ENCODE peak calls at places on chromosomes 16 and 17, in six cellular contexts. U, O, D, M, P and L are unnamed samples. For H3K9me3, the result is how much of the 10 kb centered on the place peaks cover.

GRCh38 chr16:78961464-78961863 is 639.1 kb downstream of the MAF start:
- DNase-seq in U (no peak), O (no peak), D (no peak), M (no peak), P (no peak), L (no peak)

GRCh38 chr16:54273566-54273965 is 13.0 kb downstream of the IRX3 start:
- DNase-seq in U (no peak), O (no peak), D (no peak), M (no peak), P (no peak), L (no peak)

GRCh38 chr16:80910434-80910833 is 96.3 kb downstream of the CMC2 start:
- DNase-seq in U (no peak), O (no peak), D (no peak), M (no peak), P (no peak), L (no peak)

GRCh38 chr16:87698241-87698640 is 67.5 kb downstream of the KLHDC4 start:
- DNase-seq in U (no peak), O (no peak), D (no peak), M (no peak), P (no peak), L (no peak)

GRCh38 chr16:5176505-5176904 is 78.9 kb upstream of the EEF2KMT start:
- DNase-seq in U (no peak), O (no peak), D (peak), M (no peak), P (no peak), L (peak)

GRCh38 chr16:66324785-66325184 is 41.7 kb upstream of the CDH5 start:
- DNase-seq in U (no peak), O (peak), D (no peak), M (peak), P (peak), L (peak)

GRCh38 chr17:79625706-79626105 is 14.9 kb upstream of the RBFOX3 start:
- DNase-seq in U (no peak), O (no peak), D (no peak), M (no peak), P (no peak), L (no peak)

GRCh38 chr17:48055531-48056245 is 7.5 kb downstream of the NFE2L1 start:
- DNase-seq in U (peak), O (peak), D (no peak), M (peak), P (no peak), L (peak)

GRCh38 chr17:56159764-56160394 is 6.6 kb downstream of the ANKFN1 start:
- DNase-seq in U (no peak), O (no peak), D (no peak), M (no peak), P (no peak), L (no peak)

GRCh38 chr17:48550313-48551205 is 5.7 kb upstream of the HOXB2 start:
- DNase-seq in U (peak), O (peak), D (no peak), M (peak), P (no peak), L (no peak)

GRCh38 chr17:61366715-61367413 is 32.8 kb upstream of the TBX2 start:
- DNase-seq in U (no peak), O (no peak), D (no peak), M (no peak), P (no peak), L (no peak)

GRCh38 chr16:66070140-66070887 is 296.2 kb upstream of the CDH5 start:
- DNase-seq in U (peak), O (no peak), D (no peak), M (peak), P (no peak), L (no peak)

GRCh38 chr17:54848368-54848987 is 52.2 kb upstream of the TOM1L1 start:
- DNase-seq in U (no peak), O (no peak), D (no peak), M (no peak), P (no peak), L (no peak)

GRCh38 chr17:4968916-4969550 is 1.4 kb upstream of the SPAG7 start:
- DNase-seq in U (peak), O (no peak), D (no peak), M (peak), P (peak), L (no peak)

GRCh38 chr16:52852978-52853377 is 199.7 kb downstream of the CHD9NB start:
- DNase-seq in U (no peak), O (no peak), D (no peak), M (no peak), P (no peak), L (no peak)

GRCh38 chr17:28228109-28228840 is 90.7 kb upstream of the TMEM97 start:
- DNase-seq in U (no peak), O (peak), D (no peak), M (peak), P (no peak), L (no peak)

GRCh38 chr16:71771571-71771970 is 37.1 kb downstream of the AP1G1 start:
- DNase-seq in U (no peak), O (no peak), D (no peak), M (no peak), P (no peak), L (no peak)

GRCh38 chr16:23640669-23640958 is 496 bp downstream of the PALB2 start:
- DNase-seq in U (no peak), O (no peak), D (no peak), M (no peak), P (no peak), L (no peak)

GRCh38 chr16:5640883-5641282 is 543.3 kb upstream of the EEF2KMT start:
- DNase-seq in U (no peak), O (no peak), D (no peak), M (no peak), P (no peak), L (no peak)

GRCh38 chr17:57675988-57676387 is 69.1 kb downstream of the CCDC182 start:
- DNase-seq in U (no peak), O (peak), D (no peak), M (no peak), P (no peak), L (peak)

GRCh38 chr16:85554791-85555548 is 58.2 kb upstream of the GSE1 start:
- DNase-seq in U (peak), O (no peak), D (no peak), M (peak), P (peak), L (no peak)

GRCh38 chr17:58081641-58082340 is 1.4 kb upstream of the DYNLL2 start:
- DNase-seq in U (no peak), O (peak), D (peak), M (no peak), P (no peak), L (no peak)

GRCh38 chr16:68077866-68078725 is 7.1 kb upstream of the NFATC3 start:
- DNase-seq in U (no peak), O (no peak), D (no peak), M (no peak), P (no peak), L (no peak)

GRCh38 chr17:65191805-65192740 is 54.9 kb downstream of the RGS9 start:
- DNase-seq in U (peak), O (no peak), D (no peak), M (peak), P (peak), L (no peak)

GRCh38 chr16:66832661-66833305 is 2.0 kb upstream of the NAE1 start:
- DNase-seq in U (peak), O (no peak), D (no peak), M (no peak), P (no peak), L (no peak)

GRCh38 chr16:2428051-2428786 is 1.0 kb upstream of the CCNF start:
- DNase-seq in U (no peak), O (peak), D (no peak), M (no peak), P (no peak), L (no peak)

GRCh38 chr17:66354981-66355380 is 52.6 kb downstream of the PRKCA start:
- DNase-seq in U (peak), O (no peak), D (no peak), M (peak), P (peak), L (no peak)

GRCh38 chr16:7313170-7313569 is 19.5 kb upstream of the RBFOX1 start:
- DNase-seq in U (no peak), O (no peak), D (no peak), M (no peak), P (no peak), L (no peak)

GRCh38 chr17:7292729-7293128 is 1.7 kb downstream of the YBX2 start:
- DNase-seq in U (no peak), O (no peak), D (no peak), M (no peak), P (no peak), L (no peak)

GRCh38 chr17:7292194-7292593 is 2.2 kb downstream of the YBX2 start:
- DNase-seq in U (no peak), O (no peak), D (no peak), M (no peak), P (no peak), L (no peak)

GRCh38 chr17:7289256-7290032 is 5.0 kb downstream of the YBX2 start:
- DNase-seq in U (no peak), O (no peak), D (no peak), M (no peak), P (no peak), L (no peak)

GRCh38 chr17:7290166-7290565 is 4.3 kb downstream of the YBX2 start:
- DNase-seq in U (no peak), O (no peak), D (no peak), M (no peak), P (no peak), L (no peak)

GRCh38 chr17:7290685-7291084 is 3.8 kb downstream of the YBX2 start:
- DNase-seq in U (no peak), O (no peak), D (no peak), M (no peak), P (no peak), L (no peak)
- H2BK120ac ChIP-seq in U (no peak), O (no peak), D (no peak), M (no peak), P (no peak), L (no peak)

GRCh38 chr16:24826817-24827566 is 18.8 kb upstream of the SLC5A11 start:
- DNase-seq in U (no peak), O (no peak), D (no peak), M (no peak), P (no peak), L (no peak)
- H3K9me3 ChIP-seq in U (under half), O (under half), D (under half), M (under half), P (under half), L (under half)

GRCh38 chr17:81871387-81872120 is 417 bp upstream of the ARHGDIA start:
- DNase-seq in U (peak), O (peak), D (peak), M (peak), P (peak), L (no peak)

GRCh38 chr17:81870155-81870977 is 771 bp downstream of the ARHGDIA start:
- DNase-seq in U (peak), O (peak), D (no peak), M (peak), P (no peak), L (no peak)

GRCh38 chr17:81869221-81870154 is 1.6 kb downstream of the ARHGDIA start:
- DNase-seq in U (no peak), O (peak), D (no peak), M (peak), P (no peak), L (peak)

GRCh38 chr17:81868674-81869220 is 2.4 kb downstream of the ARHGDIA start:
- DNase-seq in U (peak), O (peak), D (no peak), M (peak), P (peak), L (no peak)

GRCh38 chr17:81870978-81871386 is at the start of gene ARHGDIA:
- DNase-seq in U (no peak), O (no peak), D (no peak), M (no peak), P (no peak), L (no peak)
- H2BK120ac ChIP-seq in U (peak), O (no peak), D (no peak), M (peak), P (peak), L (no peak)

GRCh38 chr16:64654137-64654652 is 467.7 kb downstream of the CDH11 start:
- DNase-seq in U (peak), O (no peak), D (no peak), M (peak), P (no peak), L (no peak)

GRCh38 chr16:64659863-64660262 is 462.0 kb downstream of the CDH11 start:
- DNase-seq in U (no peak), O (no peak), D (no peak), M (no peak), P (no peak), L (no peak)

GRCh38 chr16:64657316-64658011 is 464.4 kb downstream of the CDH11 start:
- DNase-seq in U (peak), O (no peak), D (no peak), M (no peak), P (no peak), L (no peak)

GRCh38 chr16:64656471-64656870 is 465.4 kb downstream of the CDH11 start:
- DNase-seq in U (no peak), O (no peak), D (no peak), M (no peak), P (no peak), L (no peak)
- H3K9me3 ChIP-seq in U (under half), O (under half), D (under half), M (under half), P (under half), L (under half)

GRCh38 chr17:19502517-19502916 is 31.1 kb upstream of the SLC47A1 start:
- DNase-seq in U (no peak), O (no peak), D (no peak), M (no peak), P (no peak), L (no peak)

GRCh38 chr17:19510903-19511302 is 22.8 kb upstream of the SLC47A1 start:
- DNase-seq in U (no peak), O (no peak), D (no peak), M (no peak), P (no peak), L (no peak)

GRCh38 chr17:19508327-19508867 is 25.3 kb upstream of the SLC47A1 start:
- DNase-seq in U (no peak), O (peak), D (no peak), M (no peak), P (no peak), L (no peak)

DNA sequence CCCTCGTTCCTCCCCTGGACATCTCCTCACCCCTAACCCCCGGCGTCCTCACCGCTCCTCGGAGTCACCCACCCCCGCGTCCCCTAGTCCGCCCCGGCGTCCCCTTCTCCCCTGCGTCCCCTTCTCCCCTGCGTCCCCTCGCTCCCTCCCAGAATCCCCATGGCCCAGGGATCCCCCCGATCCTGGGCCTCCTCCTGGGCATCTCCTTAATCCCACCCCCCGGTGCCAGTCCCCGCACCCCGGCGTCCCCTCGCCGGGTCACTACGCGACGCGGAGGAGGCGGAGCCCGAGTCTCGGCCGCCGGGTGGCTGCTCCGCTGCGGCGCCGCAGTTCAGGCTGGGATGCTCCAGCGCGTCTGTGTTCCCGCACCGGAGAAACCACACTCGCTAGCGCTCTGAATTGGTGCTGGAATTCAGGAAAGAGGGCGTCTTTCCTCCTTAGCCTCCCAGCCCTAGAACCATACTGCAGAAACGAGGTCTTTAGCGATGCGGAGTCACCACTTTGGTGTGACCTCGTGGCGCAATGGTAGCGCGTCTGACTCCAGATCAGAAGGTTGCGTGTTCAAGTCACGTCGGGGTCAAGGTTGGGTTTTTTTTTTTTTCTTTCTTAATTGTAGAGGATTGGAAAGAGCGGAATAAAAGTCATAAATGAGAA is 25.9 kb upstream of the SLC47A1 start:
- DNase-seq in U (peak), O (peak), D (peak), M (peak), P (peak), L (peak)
- H2BK120ac ChIP-seq in U (no peak), O (no peak), D (no peak), M (peak), P (no peak), L (no peak)

DNA sequence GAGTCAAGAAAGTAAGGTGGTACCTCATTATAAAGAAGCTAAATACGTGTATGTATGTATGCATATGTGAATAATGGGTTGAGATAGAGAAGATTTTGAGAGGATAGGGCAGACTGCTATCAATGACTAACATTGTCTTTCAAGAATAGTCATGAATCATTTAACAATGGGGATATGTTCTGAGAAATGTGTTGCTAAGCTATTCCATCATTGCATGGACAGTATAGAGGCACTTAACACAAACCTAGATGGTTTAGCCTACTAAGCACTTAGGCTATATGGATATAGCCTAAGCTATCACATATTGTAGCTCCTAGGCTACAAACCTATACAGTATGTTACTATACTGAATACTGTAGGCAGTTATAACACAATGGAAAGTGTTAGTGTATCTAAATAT is 45.2 kb downstream of the TBC1D26 start:
- DNase-seq in U (no peak), O (no peak), D (no peak), M (no peak), P (no peak), L (no peak)
- H3K9me3 ChIP-seq in U (under half), O (under half), D (under half), M (under half), P (under half), L (under half)

DNA sequence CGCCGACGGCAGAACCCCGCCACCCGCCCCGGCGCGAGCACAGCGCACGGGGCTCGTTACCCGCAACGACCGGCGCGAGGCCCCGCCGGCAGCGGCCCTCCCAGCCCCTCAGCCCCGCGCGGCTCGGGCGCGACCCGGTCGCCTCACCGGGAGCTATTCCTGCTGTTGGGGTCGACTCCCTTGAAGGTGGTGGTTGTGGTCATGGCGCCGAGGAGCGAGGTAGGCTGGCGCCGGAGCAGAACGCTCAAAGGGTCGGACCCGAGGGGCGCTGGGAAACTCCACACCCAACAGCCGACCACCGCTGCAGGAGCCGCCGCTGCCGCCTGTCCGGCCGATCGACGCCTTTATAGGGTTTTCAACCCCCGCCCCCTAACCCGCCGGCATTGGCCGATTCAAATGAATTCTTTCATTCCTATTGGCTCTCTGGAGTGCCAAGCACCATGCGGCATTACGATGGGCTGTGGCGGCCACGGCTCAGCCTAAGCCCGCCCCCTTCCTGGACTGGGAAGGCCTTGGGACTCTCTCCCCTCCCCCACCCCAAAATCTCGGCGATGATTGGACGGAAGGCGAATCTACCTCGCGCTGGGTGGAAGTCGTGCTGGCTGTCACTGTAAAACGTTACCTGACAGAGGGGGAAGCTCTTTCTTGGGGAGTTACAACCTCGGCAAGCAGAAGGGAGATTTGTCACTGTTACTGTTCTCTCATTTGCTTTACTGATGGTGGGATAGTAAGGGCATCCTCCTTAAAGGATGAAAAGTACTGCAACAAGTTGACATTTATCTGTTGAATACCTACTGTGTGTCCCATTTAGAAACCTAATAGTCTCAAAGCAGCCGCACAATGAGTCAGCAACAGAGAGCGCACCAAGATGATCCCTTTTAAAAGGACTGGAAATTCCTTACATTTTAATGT is at the start of gene JPT1:
- DNase-seq in U (peak), O (peak), D (peak), M (peak), P (peak), L (peak)
- H2BK120ac ChIP-seq in U (peak), O (no peak), D (no peak), M (peak), P (no peak), L (no peak)

DNA sequence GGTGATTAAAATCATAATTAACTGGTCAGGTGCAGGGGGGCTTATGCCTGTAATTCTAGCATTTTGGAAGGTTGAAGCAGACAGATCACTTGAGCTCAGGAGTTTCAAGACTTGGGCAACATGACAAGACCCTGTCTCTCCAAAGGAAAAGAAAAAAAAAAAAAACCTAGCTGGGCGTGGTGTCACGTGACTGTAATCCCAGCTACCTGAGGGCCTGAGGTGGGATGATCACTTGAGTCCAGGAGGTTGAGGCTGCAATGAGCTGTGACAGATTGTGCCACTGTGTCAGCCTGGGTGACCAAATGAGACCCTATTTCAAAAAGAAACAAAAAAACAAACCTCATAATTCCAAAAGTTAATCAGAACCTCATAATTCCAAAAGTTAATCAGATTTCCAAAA is 505.5 kb downstream of the CDH8 start:
- DNase-seq in U (no peak), O (no peak), D (no peak), M (no peak), P (no peak), L (no peak)
- H3K9me3 ChIP-seq in U (under half), O (under half), D (under half), M (under half), P (under half), L (under half)